ENCODE peak calls at places on chromosomes 13 and 19, in eight cellular contexts. H, C, P, B, F, L, O and Z are unnamed samples.

GRCh38 chr13:48505597-48506091 is 27.2 kb downstream of the RCBTB2 start:
- DNase-seq in H (peak; percentile 32), C (no peak), P (no peak), B (no peak), F (no peak), L (no peak), O (peak; percentile 30), Z (no peak)

GRCh38 chr13:113815151-113816058 is 48.5 kb downstream of the GAS6 start:
- DNase-seq in H (no peak), C (no peak), P (no peak), B (no peak), F (no peak), L (no peak), O (no peak), Z (no peak)

GRCh38 chr19:2542341-2543069 is 66.6 kb downstream of the GADD45B start:
- DNase-seq in H (no peak), C (no peak), P (no peak), B (no peak), F (no peak), L (no peak), O (no peak), Z (peak; percentile 37)

GRCh38 chr19:32570081-32570785 is 10.8 kb upstream of the PDCD5 start:
- DNase-seq in H (peak; percentile 72), C (peak; percentile 61), P (peak; percentile 26), B (peak; percentile 37), F (peak; percentile 82), L (peak; percentile 66), O (peak; percentile 35), Z (peak; percentile 75)

GRCh38 chr19:12695090-12695489 is 1.3 kb downstream of the FBXW9 start:
- DNase-seq in H (no peak), C (no peak), P (no peak), B (no peak), F (no peak), L (no peak), O (no peak), Z (no peak)

GRCh38 chr19:11096210-11096841 is 7.1 kb downstream of the LDLR start:
- DNase-seq in H (no peak), C (no peak), P (peak; percentile 87), B (no peak), F (peak; percentile 91), L (no peak), O (peak; percentile 61), Z (peak; percentile 62)

GRCh38 chr19:39411832-39412099 is 703 bp upstream of the PLEKHG2 start:
- DNase-seq in H (peak; percentile 85), C (peak; percentile 95), P (peak; percentile 85), B (peak; percentile 93), F (peak; percentile 95), L (peak; percentile 90), O (peak; percentile 88), Z (peak; percentile 94)

GRCh38 chr19:31253816-31254551 is 95.3 kb downstream of the TSHZ3 start:
- DNase-seq in H (no peak), C (no peak), P (peak; percentile 60), B (no peak), F (peak; percentile 79), L (no peak), O (peak; percentile 83), Z (peak; percentile 75)

GRCh38 chr13:114152285-114152645 is 19.8 kb upstream of the RASA3 start:
- DNase-seq in H (no peak), C (no peak), P (no peak), B (no peak), F (no peak), L (no peak), O (no peak), Z (no peak)

GRCh38 chr13:52029569-52029968 is 5.1 kb downstream of the UTP14C start:
- DNase-seq in H (no peak), C (no peak), P (no peak), B (no peak), F (no peak), L (no peak), O (no peak), Z (no peak)

GRCh38 chr13:45623516-45624090 is 8.1 kb upstream of the ERICH6B start:
- DNase-seq in H (no peak), C (no peak), P (no peak), B (no peak), F (no peak), L (no peak), O (peak; percentile 30), Z (peak; percentile 33)

GRCh38 chr19:15437355-15438123 is 12.2 kb downstream of the WIZ start:
- DNase-seq in H (no peak), C (no peak), P (no peak), B (no peak), F (no peak), L (no peak), O (no peak), Z (no peak)

GRCh38 chr13:66660013-66660804 is 569.9 kb downstream of the PCDH9 start:
- DNase-seq in H (no peak), C (no peak), P (no peak), B (no peak), F (no peak), L (no peak), O (peak; percentile 87), Z (no peak)

GRCh38 chr13:42270857-42271215 is 1.1 kb upstream of the AKAP11 start:
- DNase-seq in H (no peak), C (no peak), P (no peak), B (no peak), F (no peak), L (no peak), O (no peak), Z (no peak)

GRCh38 chr13:113930711-113931637 is 42.9 kb downstream of the C13orf46 start:
- DNase-seq in H (no peak), C (no peak), P (peak; percentile 49), B (no peak), F (peak; percentile 82), L (peak; percentile 8), O (no peak), Z (no peak)

GRCh38 chr13:113977976-113978375 is 4.1 kb upstream of the C13orf46 start:
- DNase-seq in H (no peak), C (no peak), P (no peak), B (no peak), F (no peak), L (no peak), O (no peak), Z (no peak)

GRCh38 chr13:52664269-52664668 is 11.6 kb downstream of the SUGT1 start:
- DNase-seq in H (no peak), C (no peak), P (no peak), B (no peak), F (no peak), L (no peak), O (no peak), Z (no peak)

GRCh38 chr19:49327878-49328544 is 3.0 kb upstream of the SLC6A16 start:
- DNase-seq in H (no peak), C (no peak), P (no peak), B (no peak), F (peak; percentile 10), L (no peak), O (peak; percentile 36), Z (no peak)

GRCh38 chr19:50465986-50466771 is 10.1 kb upstream of the EMC10 start:
- DNase-seq in H (no peak), C (no peak), P (no peak), B (peak; percentile 67), F (no peak), L (peak; percentile 84), O (no peak), Z (peak; percentile 38)

GRCh38 chr19:40674291-40674690 is 16.2 kb downstream of the NUMBL start:
- DNase-seq in H (no peak), C (no peak), P (no peak), B (no peak), F (no peak), L (no peak), O (no peak), Z (peak; percentile 64)

GRCh38 chr19:15673176-15673654 is 328 bp downstream of the CYP4F12 start:
- DNase-seq in H (no peak), C (no peak), P (no peak), B (no peak), F (no peak), L (no peak), O (no peak), Z (no peak)

GRCh38 chr19:57887195-57887941 is 1.5 kb downstream of the ZNF814 start:
- DNase-seq in H (no peak), C (no peak), P (no peak), B (no peak), F (no peak), L (peak; percentile 40), O (peak; percentile 18), Z (peak; percentile 54)

GRCh38 chr19:52923782-52924593 is 760 bp upstream of the ZNF888 start:
- DNase-seq in H (peak; percentile 25), C (peak; percentile 18), P (no peak), B (peak; percentile 65), F (no peak), L (peak; percentile 77), O (peak; percentile 45), Z (no peak)

GRCh38 chr13:95787356-95788099 is 110.6 kb downstream of the DNAJC3 start:
- DNase-seq in H (no peak), C (no peak), P (no peak), B (no peak), F (no peak), L (no peak), O (no peak), Z (no peak)

GRCh38 chr13:20492641-20493040 is 33.0 kb downstream of the CRYL1 start:
- DNase-seq in H (no peak), C (peak; percentile 30), P (peak; percentile 11), B (no peak), F (no peak), L (peak; percentile 48), O (peak; percentile 46), Z (peak; percentile 40)

GRCh38 chr19:2059422-2060201 is 8.6 kb upstream of the MKNK2 start:
- DNase-seq in H (peak; percentile 60), C (peak; percentile 78), P (no peak), B (peak; percentile 92), F (peak; percentile 92), L (peak; percentile 65), O (peak; percentile 28), Z (peak; percentile 82)

GRCh38 chr19:45468159-45468651 is 409 bp downstream of the FOSB start:
- DNase-seq in H (no peak), C (no peak), P (no peak), B (peak; percentile 45), F (no peak), L (peak; percentile 37), O (no peak), Z (peak; percentile 51)

GRCh38 chr19:49361438-49362047 is 673 bp downstream of the TEAD2 start:
- DNase-seq in H (no peak), C (peak; percentile 73), P (peak; percentile 53), B (peak; percentile 74), F (peak; percentile 92), L (peak; percentile 79), O (peak; percentile 38), Z (peak; percentile 96)

GRCh38 chr19:32861596-32861995 is 8.0 kb downstream of the SLC7A9 start:
- DNase-seq in H (no peak), C (no peak), P (no peak), B (no peak), F (no peak), L (no peak), O (no peak), Z (no peak)

GRCh38 chr13:114119196-114119595 is 13.2 kb downstream of the RASA3 start:
- DNase-seq in H (no peak), C (peak; percentile 93), P (peak; percentile 83), B (no peak), F (no peak), L (no peak), O (peak; percentile 44), Z (peak; percentile 90)

GRCh38 chr13:73224708-73225107 is 165.9 kb downstream of the KLF5 start:
- DNase-seq in H (no peak), C (no peak), P (no peak), B (no peak), F (no peak), L (no peak), O (peak; percentile 69), Z (peak; percentile 33)